ENCODE peak calls at places on chromosomes 12 and 14, in eight cellular contexts. Z is erythroblast, W is transverse colon, J is HCT116, H is K562, P is Peyer's patch, K is adrenal gland, V is ovary. A is an unnamed sample.

GRCh38 chr12:29230800-29231560 is 81.9 kb downstream of the FAR2 start:
- DNase-seq in P (no peak), J (no peak), K (no peak), H (no peak), Z (no peak), V (no peak), W (no peak), A (no peak)

GRCh38 chr12:52423661-52424503 is 10.3 kb downstream of the KRT75 start:
- DNase-seq in Z (no peak), P (no peak), K (no peak), H (no peak), J (no peak), V (no peak), W (no peak), A (no peak)

GRCh38 chr12:110627500-110628195 is 13.7 kb downstream of the TCTN1 start:
- DNase-seq in V (no peak), W (no peak), P (peak; percentile 59), H (no peak), J (no peak), Z (no peak), K (no peak), A (no peak)

GRCh38 chr12:127083028-127083949 is 1183.7 kb upstream of the TMEM132C start:
- DNase-seq in P (no peak), J (peak; percentile 54), K (peak; percentile 15), V (no peak), H (peak; percentile 49), Z (peak; percentile 71), W (no peak), A (no peak)

GRCh38 chr12:68865399-68866154 is 57.6 kb downstream of the MDM2 start:
- DNase-seq in W (no peak), J (no peak), Z (peak; percentile 78), V (no peak), K (no peak), H (peak; percentile 33), P (no peak), A (no peak)

GRCh38 chr14:31510222-31510621 is 22.4 kb upstream of the GPR33 start:
- DNase-seq in W (no peak), J (peak; percentile 27), P (no peak), Z (peak; percentile 40), H (peak; percentile 12), V (no peak), K (no peak), A (no peak)

GRCh38 chr14:84446250-84446649 is 1083.7 kb upstream of the FLRT2 start:
- DNase-seq in P (no peak), K (no peak), Z (no peak), J (no peak), V (no peak), W (no peak), H (no peak), A (no peak)

GRCh38 chr12:64082866-64083268 is 139.2 kb downstream of the KICS2 start:
- DNase-seq in W (no peak), V (no peak), K (peak; percentile 35), H (no peak), J (no peak), Z (no peak), P (no peak), A (no peak)

GRCh38 chr12:23831739-23832138 is 117.7 kb downstream of the SOX5 start:
- DNase-seq in V (no peak), H (no peak), Z (no peak), K (no peak), W (no peak), P (no peak), J (no peak), A (no peak)

GRCh38 chr12:80892597-80893445 is 44.9 kb downstream of the LIN7A start:
- DNase-seq in H (no peak), J (no peak), P (no peak), Z (no peak), V (no peak), K (no peak), W (no peak), A (no peak)

GRCh38 chr12:118307069-118307954 is 65.4 kb downstream of the TAOK3 start:
- DNase-seq in Z (peak; percentile 15), J (no peak), H (no peak), P (no peak), V (no peak), W (no peak), K (peak; percentile 11), A (no peak)
- TF ChIP-seq POLR2A in Z (no peak), J (no peak), H (no peak), P (no peak), V (no peak), W (no peak), K (no peak), A (no peak)

GRCh38 chr12:14611640-14612203 is 44.0 kb upstream of the PLBD1 start:
- DNase-seq in W (no peak), P (no peak), K (no peak), J (no peak), Z (no peak), H (no peak), V (no peak), A (no peak)

GRCh38 chr12:14614704-14615121 is 47.0 kb upstream of the PLBD1 start:
- DNase-seq in Z (no peak), P (no peak), H (no peak), V (no peak), W (no peak), J (no peak), K (no peak), A (no peak)

GRCh38 chr12:14612895-14613294 is 45.2 kb upstream of the PLBD1 start:
- DNase-seq in W (no peak), P (no peak), Z (no peak), H (no peak), K (no peak), V (no peak), J (no peak), A (no peak)

GRCh38 chr12:14612250-14612649 is 44.6 kb upstream of the PLBD1 start:
- DNase-seq in K (no peak), Z (no peak), W (no peak), H (no peak), J (no peak), P (no peak), V (no peak), A (no peak)

GRCh38 chr12:14613718-14614117 is 46.0 kb upstream of the PLBD1 start:
- DNase-seq in P (peak; percentile 62), J (no peak), H (no peak), V (no peak), W (no peak), K (no peak), Z (no peak), A (no peak)
- TF ChIP-seq POLR2A in P (no peak), J (no peak), H (no peak), V (no peak), W (no peak), K (no peak), Z (no peak), A (no peak)

GRCh38 chr14:69773571-69774276 is 6.8 kb downstream of the SRSF5 start:
- DNase-seq in W (no peak), Z (no peak), K (no peak), V (no peak), H (no peak), P (no peak), J (no peak), A (no peak)
- TF ChIP-seq POLR2A in W (peak; percentile 11), Z (no peak), K (no peak), V (no peak), H (peak; percentile 39), P (no peak), J (no peak), A (no peak)

GRCh38 chr12:118052324-118053070 is 8.5 kb downstream of the WSB2 start:
- DNase-seq in W (peak; percentile 86), Z (no peak), V (peak; percentile 67), K (peak; percentile 92), H (no peak), P (peak; percentile 28), J (peak; percentile 97), A (no peak)
- TF ChIP-seq POLR2A in W (peak; percentile 80), Z (no peak), V (no peak), K (no peak), H (no peak), P (peak; percentile 85), J (no peak), A (no peak)

DNA sequence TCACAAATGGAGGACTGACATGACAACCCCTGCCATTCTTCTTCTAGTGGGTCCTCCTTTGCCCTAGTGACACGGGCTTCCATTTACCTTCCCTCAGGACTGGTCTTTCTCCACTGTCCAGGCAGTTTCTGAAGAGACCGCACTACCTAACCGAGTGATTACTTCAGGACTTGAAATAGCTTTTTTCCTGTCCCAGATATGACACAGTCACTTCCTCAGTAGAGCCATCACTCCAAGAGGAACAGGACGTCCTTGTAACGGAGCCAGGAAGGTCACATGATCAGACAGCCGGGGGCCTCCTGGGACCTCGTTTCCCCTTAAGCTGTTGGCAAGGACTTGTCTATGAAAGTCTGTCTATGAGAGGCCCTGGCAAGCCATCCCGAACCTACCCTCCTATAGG is 62.3 kb downstream of the FOS start:
- DNase-seq in J (no peak), V (peak; percentile 42), W (peak; percentile 76), H (no peak), Z (no peak), K (peak; percentile 87), P (peak; percentile 56), A (peak; percentile 97)
- TF ChIP-seq POLR2A in J (no peak), V (no peak), W (peak; percentile 39), H (no peak), Z (no peak), K (peak; percentile 10), P (peak; percentile 34), A (no peak)

GRCh38 chr12:56127888-56128668 is at the start of gene ESYT1:
- DNase-seq in P (peak; percentile 99), Z (peak; percentile 99), W (peak; percentile 99), K (peak; percentile 100), J (peak; percentile 100), V (peak; percentile 98), H (peak; percentile 96), A (peak; percentile 100)
- TF ChIP-seq POLR2A in P (peak; percentile 90), Z (peak; percentile 93), W (peak; percentile 97), K (peak; percentile 87), J (peak; percentile 88), V (peak; percentile 96), H (peak; percentile 94), A (peak; percentile 96)